ENCODE peak calls at places on chromosomes 13 and 19, in eight cellular contexts. S is breast epithelium; G is endothelial cell; A is tibial nerve; P is nephron progenitor cell; L is transverse colon; J is gastrocnemius medialis; Q is CD8-positive, alpha-beta T cell. I is an unnamed sample.

GRCh38 chr19:49862411-49863253 is 4.7 kb downstream of the PNKP start:
- DNase-seq in S (no peak), G (peak; percentile 60), A (no peak), P (peak; percentile 53), L (no peak), J (no peak), Q (no peak), I (no peak)

GRCh38 chr19:18875726-18876125 is 20.2 kb downstream of the CERS1 start:
- DNase-seq in S (no peak), G (no peak), A (no peak), P (no peak), L (no peak), J (no peak), Q (no peak), I (no peak)

GRCh38 chr13:41259875-41260501 is 3.4 kb downstream of the MTRF1 start:
- DNase-seq in S (no peak), G (no peak), A (no peak), P (no peak), L (no peak), J (no peak), Q (no peak), I (no peak)

GRCh38 chr13:90502143-90502542 is 845.3 kb upstream of the MIR17HG start:
- DNase-seq in S (no peak), G (no peak), A (no peak), P (no peak), L (no peak), J (no peak), Q (no peak), I (no peak)

GRCh38 chr13:50589139-50589538 is 254.4 kb downstream of the DLEU7 start:
- DNase-seq in S (no peak), G (no peak), A (no peak), P (no peak), L (no peak), J (no peak), Q (no peak), I (no peak)

GRCh38 chr13:35838356-35838755 is 292.8 kb downstream of the DCLK1 start:
- DNase-seq in S (no peak), G (no peak), A (no peak), P (no peak), L (no peak), J (no peak), Q (no peak), I (no peak)

GRCh38 chr13:91154954-91155353 is 192.5 kb upstream of the MIR17HG start:
- DNase-seq in S (no peak), G (no peak), A (no peak), P (no peak), L (no peak), J (no peak), Q (no peak), I (no peak)

GRCh38 chr19:33207040-33207620 is 13.0 kb downstream of the LRP3 start:
- DNase-seq in S (no peak), G (no peak), A (no peak), P (no peak), L (no peak), J (no peak), Q (no peak), I (no peak)

GRCh38 chr13:105774739-105775460 is 760.6 kb downstream of the EFNB2 start:
- DNase-seq in S (no peak), G (no peak), A (no peak), P (no peak), L (no peak), J (no peak), Q (no peak), I (no peak)

GRCh38 chr19:35903550-35904179 is 1.3 kb downstream of the HCST start:
- DNase-seq in S (no peak), G (peak; percentile 48), A (peak; percentile 57), P (peak; percentile 64), L (peak; percentile 86), J (peak; percentile 57), Q (peak; percentile 88), I (no peak)

GRCh38 chr13:31761951-31762350 is 22.6 kb downstream of the RXFP2 start:
- DNase-seq in S (no peak), G (no peak), A (no peak), P (no peak), L (no peak), J (no peak), Q (no peak), I (no peak)

GRCh38 chr19:5234412-5234811 is 106.2 kb downstream of the PTPRS start:
- DNase-seq in S (no peak), G (no peak), A (no peak), P (no peak), L (no peak), J (no peak), Q (no peak), I (no peak)

GRCh38 chr13:113802090-113802531 is 43.1 kb downstream of the TMEM255B start:
- DNase-seq in S (no peak), G (peak; percentile 56), A (peak; percentile 68), P (peak; percentile 75), L (no peak), J (no peak), Q (no peak), I (no peak)

GRCh38 chr19:2865334-2866221 is 1.6 kb upstream of the ZNF556 start:
- DNase-seq in S (no peak), G (no peak), A (no peak), P (no peak), L (no peak), J (no peak), Q (no peak), I (no peak)

GRCh38 chr13:88285329-88285728 is 614.2 kb downstream of the SLITRK5 start:
- DNase-seq in S (no peak), G (no peak), A (no peak), P (no peak), L (no peak), J (no peak), Q (no peak), I (no peak)
- TF ChIP-seq CTCF in S (no peak), G (no peak), A (no peak), P (no peak), L (no peak), J (no peak), Q (no peak), I (no peak)

DNA sequence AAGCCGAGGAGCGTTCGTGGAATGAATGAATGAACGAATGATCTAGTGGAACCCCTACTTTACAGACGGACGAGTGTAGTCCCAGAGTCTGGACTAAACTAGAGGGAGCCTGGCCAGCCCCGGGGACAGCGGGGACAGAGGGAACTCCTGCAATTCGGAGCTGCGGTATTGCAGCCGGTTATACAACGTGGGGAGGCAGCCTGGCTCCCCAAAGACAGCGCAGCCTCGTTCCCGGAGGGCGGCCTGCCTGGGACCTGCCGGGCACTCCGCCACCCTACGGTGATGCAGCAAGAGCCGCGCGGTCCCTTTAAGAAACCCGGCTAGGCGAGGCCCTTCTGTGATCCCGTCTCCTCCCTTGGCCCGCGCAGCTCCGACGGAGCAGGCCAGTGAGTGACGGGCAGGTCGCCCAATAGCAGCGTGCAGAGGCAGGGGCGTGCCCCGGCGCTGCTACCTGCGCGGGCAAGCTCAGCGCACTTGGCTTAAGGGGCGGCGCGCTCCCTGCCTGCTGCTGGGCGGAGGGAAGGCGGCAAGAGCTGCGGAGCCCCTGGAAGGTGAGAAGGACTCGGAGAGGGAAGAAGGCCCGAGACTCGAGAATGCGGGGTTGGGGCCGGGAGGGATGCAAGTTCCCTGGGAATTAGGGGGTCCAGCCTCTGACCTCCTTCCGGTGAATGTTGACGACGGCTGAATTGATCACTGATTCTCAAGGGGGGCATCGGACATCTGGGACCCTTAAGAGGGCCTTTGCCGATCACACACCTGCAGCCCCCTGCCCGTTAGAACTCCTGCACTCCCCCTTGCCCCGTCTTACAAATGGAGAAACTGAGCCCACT is at the start of gene ABCA7:
- DNase-seq in S (peak; percentile 99), G (peak; percentile 99), A (peak; percentile 94), P (peak; percentile 100), L (peak; percentile 99), J (peak; percentile 99), Q (peak; percentile 99), I (peak; percentile 97)
- TF ChIP-seq CTCF in S (no peak), G (no peak), A (peak; percentile 38), P (no peak), L (no peak), J (no peak), Q (no peak), I (no peak)

DNA sequence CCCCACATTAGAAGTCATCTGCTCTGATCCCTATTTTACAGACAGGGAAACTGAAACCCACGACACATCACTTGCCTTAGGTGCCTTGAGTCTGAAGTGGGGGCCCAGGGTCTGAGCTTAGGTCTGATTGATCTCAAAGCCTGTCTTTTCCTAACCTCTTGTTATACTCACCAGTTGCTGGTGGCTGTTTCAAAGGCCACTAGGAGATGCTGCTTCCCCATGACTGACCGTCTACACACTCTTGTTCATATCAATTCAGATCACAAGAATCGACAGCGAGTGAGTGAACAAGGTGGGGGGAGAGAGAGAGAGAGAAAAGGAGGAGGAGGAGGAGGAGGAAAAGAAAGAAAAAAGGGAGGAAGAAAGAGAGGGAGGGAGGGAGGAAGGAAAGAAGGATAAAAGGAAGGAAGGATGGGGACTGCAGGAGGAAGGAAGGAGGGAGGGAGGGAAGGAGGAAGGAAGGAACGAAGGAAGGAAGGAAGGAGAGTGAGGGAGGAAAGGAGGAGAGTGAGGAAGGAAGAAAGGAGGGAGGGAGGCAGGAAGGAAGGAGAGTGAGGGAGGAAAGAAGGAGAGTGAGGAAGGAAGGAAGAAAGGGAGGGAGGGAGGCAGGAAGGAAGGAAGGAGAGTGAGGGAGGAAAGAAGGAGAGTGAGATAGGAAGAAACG is 3.3 kb downstream of the OR10H1 start:
- DNase-seq in S (no peak), G (no peak), A (peak; percentile 7), P (no peak), L (peak; percentile 38), J (no peak), Q (peak; percentile 24), I (no peak)
- TF ChIP-seq CTCF in S (peak; percentile 60), G (no peak), A (no peak), P (no peak), L (peak; percentile 25), J (no peak), Q (peak; percentile 42), I (no peak)

DNA sequence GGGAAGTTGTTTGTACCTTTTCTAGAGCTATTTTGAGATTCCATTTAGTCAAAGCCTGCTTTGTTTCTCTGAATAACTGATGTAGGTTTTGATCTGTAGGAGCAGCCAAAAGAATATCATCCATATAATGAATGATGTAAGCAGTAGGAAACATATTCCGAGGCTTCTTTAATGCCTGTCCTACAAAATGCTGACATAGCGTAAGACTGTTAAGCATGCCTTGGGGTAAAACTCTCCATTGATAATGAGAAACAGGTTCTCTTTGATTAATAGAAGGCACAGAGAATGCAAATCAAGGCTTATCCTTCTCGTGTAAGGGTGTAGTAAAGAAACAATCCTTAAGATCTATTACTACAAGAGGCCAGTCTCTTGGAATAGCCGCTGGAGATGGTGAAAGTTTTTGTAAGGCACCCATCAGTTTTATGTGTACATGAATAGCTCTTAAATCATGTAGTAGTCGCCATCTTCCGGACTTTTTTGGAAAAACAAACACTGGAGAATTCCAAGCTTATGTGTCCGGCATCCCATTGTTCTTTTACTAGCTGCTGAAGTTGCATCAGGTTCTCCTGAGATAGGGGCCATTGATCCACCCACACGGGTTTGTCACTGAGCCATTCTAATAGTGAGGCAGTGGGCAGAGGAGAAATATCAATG is 13.5 kb downstream of the FPR3 start:
- DNase-seq in S (no peak), G (no peak), A (no peak), P (no peak), L (no peak), J (no peak), Q (no peak), I (no peak)
- TF ChIP-seq CTCF in S (no peak), G (no peak), A (no peak), P (no peak), L (no peak), J (no peak), Q (no peak), I (no peak)